ENCODE peak calls at places on chromosomes 2 and 18, in five cellular contexts. C is fibroblast of lung; D is tibial artery; G is naive thymus-derived CD4-positive, alpha-beta T cell; V is Peyer's patch. Q is an unnamed sample.

GRCh38 chr2:225938991-225939390 is 539.5 kb downstream of the NYAP2 start:
- DNase-seq in C (no peak), D (no peak), G (no peak), V (no peak), Q (no peak)

GRCh38 chr2:172213116-172213515 is 110.4 kb upstream of the DLX2 start:
- DNase-seq in C (no peak), D (no peak), G (no peak), V (no peak), Q (peak)

GRCh38 chr18:74274690-74275089 is 17.1 kb downstream of the CYB5A start:
- DNase-seq in C (no peak), D (no peak), G (no peak), V (no peak), Q (no peak)

GRCh38 chr18:70366174-70366573 is 77.3 kb downstream of the SOCS6 start:
- DNase-seq in C (no peak), D (no peak), G (no peak), V (no peak), Q (no peak)

GRCh38 chr2:185835974-185836373 is 97.4 kb downstream of the FSIP2 start:
- DNase-seq in C (no peak), D (no peak), G (no peak), V (no peak), Q (no peak)

GRCh38 chr2:37631698-37632097 is 39.7 kb downstream of the CDC42EP3 start:
- DNase-seq in C (no peak), D (no peak), G (no peak), V (no peak), Q (no peak)

GRCh38 chr18:26133652-26134051 is at the start of gene PSMA8:
- DNase-seq in C (no peak), D (no peak), G (peak), V (peak), Q (peak)

GRCh38 chr2:212919238-212919637 is 232.2 kb downstream of the IKZF2 start:
- DNase-seq in C (no peak), D (no peak), G (no peak), V (no peak), Q (no peak)

GRCh38 chr2:36615214-36615613 is 17.2 kb upstream of the FEZ2 start:
- DNase-seq in C (peak), D (no peak), G (no peak), V (no peak), Q (peak)

GRCh38 chr2:23635666-23636340 is 250.8 kb downstream of the KLHL29 start:
- DNase-seq in C (no peak), D (no peak), G (no peak), V (no peak), Q (no peak)

GRCh38 chr2:1856481-1856880 is 112.2 kb upstream of the PXDN start:
- DNase-seq in C (no peak), D (no peak), G (no peak), V (no peak), Q (peak)

GRCh38 chr2:236523249-236523648 is 46.4 kb upstream of the ACKR3 start:
- DNase-seq in C (no peak), D (no peak), G (no peak), V (no peak), Q (no peak)
- H3K27ac ChIP-seq in C (no peak), D (no peak), G (no peak), V (no peak), Q (no peak)

GRCh38 chr2:96867756-96868554 is 1.9 kb downstream of the SEMA4C start:
- DNase-seq in C (peak), D (no peak), G (no peak), V (no peak), Q (no peak)

GRCh38 chr2:96869824-96870630 is at the start of gene SEMA4C:
- DNase-seq in C (peak), D (peak), G (peak), V (peak), Q (no peak)

GRCh38 chr2:96866986-96867755 is 2.7 kb downstream of the SEMA4C start:
- DNase-seq in C (no peak), D (no peak), G (no peak), V (no peak), Q (no peak)

GRCh38 chr2:96869281-96869823 is 528 bp downstream of the SEMA4C start:
- DNase-seq in C (peak), D (peak), G (no peak), V (peak), Q (peak)

DNA sequence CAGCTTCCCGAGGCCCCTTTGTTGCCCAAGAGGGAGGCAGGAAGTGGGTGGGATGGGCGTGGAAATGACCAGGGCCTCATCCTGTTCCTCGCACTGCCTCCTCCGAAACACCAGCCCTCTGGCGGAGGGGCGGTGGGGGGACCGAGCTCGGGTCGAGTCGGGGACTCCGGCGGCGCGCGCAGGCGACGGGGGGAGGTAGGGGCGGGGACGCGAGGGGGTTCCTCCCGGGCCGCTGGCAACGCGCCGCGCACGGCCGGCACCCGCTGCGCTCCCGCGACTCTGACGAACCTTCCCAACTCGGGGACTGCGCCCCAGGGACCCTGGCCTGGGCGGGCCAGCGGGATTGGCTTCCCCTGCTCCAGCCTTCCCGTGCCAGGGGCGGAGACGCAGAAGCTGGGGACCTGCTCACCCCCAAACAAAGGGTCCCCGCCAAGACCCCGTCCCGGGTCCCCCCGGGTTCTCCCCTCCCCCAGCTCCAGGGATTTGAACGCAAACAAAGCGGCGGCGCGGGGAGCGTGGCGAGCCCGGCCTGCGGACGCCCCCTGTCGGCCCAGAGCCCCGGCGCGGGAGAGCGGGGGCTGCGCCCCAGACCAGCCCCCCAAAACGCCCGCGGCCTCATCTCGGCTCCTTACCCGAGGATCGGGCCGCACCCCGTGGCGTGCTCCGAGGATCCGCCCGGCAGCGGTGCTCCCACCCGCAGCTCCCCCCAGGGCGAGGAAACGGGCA is 1.2 kb downstream of the SEMA4C start:
- DNase-seq in C (peak), D (peak), G (peak), V (peak), Q (peak)
- H3K4me3 ChIP-seq in C (peak), D (peak), G (peak), V (peak), Q (peak)

DNA sequence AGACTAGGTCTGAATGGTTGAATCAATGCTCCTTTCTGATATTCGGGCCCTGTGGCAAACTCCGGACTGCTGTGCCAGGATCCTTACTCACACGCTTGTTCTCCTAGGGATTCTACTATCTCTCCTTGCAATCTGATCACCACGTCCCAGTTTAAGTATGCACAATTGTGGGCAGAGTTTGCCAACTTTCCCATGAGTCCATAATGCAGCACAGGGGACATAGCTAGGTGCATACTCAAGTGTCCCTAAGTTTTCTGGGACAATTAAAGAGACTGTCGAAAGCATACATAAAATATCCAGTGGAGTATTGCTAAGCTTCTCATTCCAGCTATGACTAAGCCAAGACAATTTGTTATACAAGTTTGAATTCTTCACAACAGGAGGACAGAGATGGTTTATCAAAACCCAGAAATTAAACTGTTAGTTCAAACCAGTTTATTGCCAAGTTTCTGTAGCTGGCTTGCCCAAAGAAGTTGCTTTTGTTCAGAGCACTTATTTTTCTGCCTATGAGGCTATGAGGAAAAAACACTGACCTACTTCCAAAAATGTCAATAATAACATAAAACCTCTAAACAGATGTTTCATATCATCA is 136.2 kb downstream of the EXOC6B start:
- DNase-seq in C (no peak), D (no peak), G (no peak), V (no peak), Q (no peak)
- H3K27ac ChIP-seq in C (no peak), D (no peak), G (no peak), V (no peak), Q (no peak)

GRCh38 chr2:68368657-68369339 is 3.7 kb downstream of the PLEK start:
- DNase-seq in C (peak), D (no peak), G (no peak), V (no peak), Q (no peak)
- H3K4me3 ChIP-seq in C (no peak), D (no peak), G (peak), V (no peak), Q (no peak)

GRCh38 chr2:201074996-201075395 is 3.2 kb downstream of the NDUFB3 start:
- DNase-seq in C (no peak), D (no peak), G (no peak), V (no peak), Q (no peak)

GRCh38 chr2:201071305-201072200 is at the start of the genes HYCC2 and NDUFB3:
- DNase-seq in C (peak), D (peak), G (peak), V (peak), Q (peak)

GRCh38 chr2:201070966-201071304 is 536 bp downstream of the HYCC2 start:
- DNase-seq in C (no peak), D (no peak), G (peak), V (no peak), Q (peak)

GRCh38 chr2:201073071-201073470 is 1.3 kb downstream of the NDUFB3 start:
- DNase-seq in C (no peak), D (no peak), G (no peak), V (no peak), Q (no peak)

DNA sequence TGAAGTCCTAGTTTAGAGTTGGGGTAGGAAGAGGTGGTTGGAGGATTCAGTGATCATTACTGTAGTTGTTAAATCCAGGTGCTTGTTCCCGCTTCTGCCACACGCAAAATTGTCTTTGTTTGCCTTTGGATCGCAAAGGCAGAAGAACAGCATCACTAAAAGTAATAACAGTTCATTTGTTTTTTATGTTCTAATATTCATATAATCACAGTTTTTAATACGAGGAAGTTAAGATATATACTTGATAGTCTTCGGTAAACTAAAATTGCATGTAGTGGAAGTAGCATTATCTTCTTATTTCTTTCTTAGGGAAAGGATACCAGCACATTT is 365 bp downstream of the NDUFB3 start:
- DNase-seq in C (no peak), D (no peak), G (no peak), V (no peak), Q (no peak)
- H3K27ac ChIP-seq in C (peak), D (peak), G (peak), V (peak), Q (peak)

GRCh38 chr2:16729335-16729734 is 63.7 kb upstream of the CYRIA start:
- DNase-seq in C (no peak), D (no peak), G (no peak), V (no peak), Q (no peak)
- H3K4me3 ChIP-seq in C (no peak), D (no peak), G (no peak), V (no peak), Q (no peak)

DNA sequence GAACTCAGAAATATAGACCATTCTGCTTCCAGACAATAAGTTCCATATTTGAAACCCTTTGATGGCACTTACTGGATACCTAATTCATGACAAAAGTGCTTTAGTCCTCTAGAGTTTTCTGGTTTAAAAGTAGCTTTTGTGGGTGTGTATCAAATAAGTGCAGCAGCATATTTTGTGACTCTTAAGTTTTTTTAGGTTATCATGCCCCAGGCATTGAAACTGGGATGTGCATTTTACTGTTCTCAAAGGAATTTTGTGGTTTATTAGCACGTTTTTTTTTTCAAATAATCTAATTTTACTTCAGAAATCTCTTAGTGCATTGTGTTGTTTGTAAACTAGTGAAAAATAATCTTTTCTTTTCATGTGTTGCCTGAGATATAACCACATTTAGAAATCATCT is 1.5 kb downstream of the XRCC5 start:
- DNase-seq in C (no peak), D (no peak), G (no peak), V (no peak), Q (no peak)
- H3K27ac ChIP-seq in C (peak), D (peak), G (peak), V (peak), Q (peak)

GRCh38 chr2:231679906-231680283 is 28.4 kb upstream of the PTMA start:
- DNase-seq in C (no peak), D (no peak), G (no peak), V (no peak), Q (no peak)
- H3K4me3 ChIP-seq in C (no peak), D (peak), G (no peak), V (peak), Q (no peak)

GRCh38 chr2:19744456-19744855 is 157.3 kb downstream of the TTC32 start:
- DNase-seq in C (no peak), D (no peak), G (no peak), V (no peak), Q (no peak)

GRCh38 chr2:19743641-19744040 is 158.1 kb downstream of the TTC32 start:
- DNase-seq in C (no peak), D (no peak), G (no peak), V (no peak), Q (no peak)

GRCh38 chr2:19736191-19736831 is 165.5 kb downstream of the TTC32 start:
- DNase-seq in C (peak), D (no peak), G (no peak), V (no peak), Q (no peak)

GRCh38 chr2:19738707-19739106 is 163.1 kb downstream of the TTC32 start:
- DNase-seq in C (peak), D (peak), G (no peak), V (peak), Q (no peak)

DNA sequence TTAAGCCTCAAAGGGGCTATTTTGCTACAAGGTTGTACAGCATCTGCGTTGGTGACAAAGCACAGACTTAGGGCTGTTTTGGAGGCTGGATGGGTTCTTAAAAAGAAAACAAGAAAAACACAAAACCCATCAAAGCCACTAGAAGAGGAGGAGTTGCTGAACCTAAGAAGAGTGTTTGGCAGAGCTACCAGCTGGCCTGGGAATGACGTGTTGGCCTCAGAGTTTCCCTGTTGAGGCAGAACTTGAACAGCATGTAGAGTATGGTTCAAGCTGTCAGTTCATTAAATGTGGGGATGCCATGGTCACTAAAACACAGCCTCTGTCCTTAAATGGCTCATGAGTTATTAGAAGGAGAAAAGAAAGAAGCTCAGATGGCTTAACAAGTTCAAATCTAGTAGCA is 162.5 kb downstream of the TTC32 start:
- DNase-seq in C (peak), D (peak), G (no peak), V (no peak), Q (no peak)
- H3K27ac ChIP-seq in C (peak), D (peak), G (no peak), V (peak), Q (no peak)